ENCODE peak calls at places on chromosomes 3 and 15, in eight cellular contexts. L, Q, C, R, V, B, Y and Z are unnamed samples. For H3K36me3, the result is how much of the 10 kb centered on the place peaks cover.

GRCh38 chr15:81317642-81318017 is 6.3 kb downstream of the STARD5 start:
- DNase-seq in L (no peak), Q (no peak), C (no peak), R (no peak), V (no peak), B (no peak), Y (no peak), Z (no peak)

GRCh38 chr3:122484985-122485384 is 29.8 kb downstream of the KPNA1 start:
- DNase-seq in L (no peak), Q (no peak), C (no peak), R (no peak), V (no peak), B (no peak), Y (peak), Z (no peak)

GRCh38 chr3:26712211-26713026 is 89.8 kb downstream of the LRRC3B start:
- DNase-seq in L (peak), Q (no peak), C (peak), R (peak), V (peak), B (no peak), Y (peak), Z (no peak)

GRCh38 chr3:45795882-45796765 is at the start of gene SLC6A20:
- DNase-seq in L (no peak), Q (no peak), C (peak), R (peak), V (peak), B (peak), Y (no peak), Z (peak)

GRCh38 chr3:43413676-43414368 is 127.5 kb downstream of the SNRK start:
- DNase-seq in L (no peak), Q (no peak), C (peak), R (no peak), V (no peak), B (no peak), Y (no peak), Z (no peak)

GRCh38 chr3:10370429-10370828 is 49.5 kb upstream of the SEC13 start:
- DNase-seq in L (no peak), Q (no peak), C (no peak), R (peak), V (no peak), B (no peak), Y (no peak), Z (no peak)

GRCh38 chr3:156290917-156291268 is 170.5 kb downstream of the KCNAB1 start:
- DNase-seq in L (no peak), Q (no peak), C (no peak), R (no peak), V (no peak), B (no peak), Y (no peak), Z (no peak)

GRCh38 chr15:80822666-80823065 is 43.5 kb downstream of the CEMIP start:
- DNase-seq in L (no peak), Q (no peak), C (no peak), R (no peak), V (no peak), B (no peak), Y (no peak), Z (no peak)

GRCh38 chr15:88830016-88830415 is 26.8 kb downstream of the ACAN start:
- DNase-seq in L (no peak), Q (no peak), C (no peak), R (no peak), V (no peak), B (no peak), Y (no peak), Z (no peak)

GRCh38 chr3:37588761-37589160 is 272.9 kb upstream of the CTDSPL start:
- DNase-seq in L (no peak), Q (no peak), C (no peak), R (no peak), V (no peak), B (no peak), Y (no peak), Z (no peak)

GRCh38 chr3:81572201-81572756 is 189.2 kb downstream of the GBE1 start:
- DNase-seq in L (no peak), Q (no peak), C (no peak), R (no peak), V (no peak), B (no peak), Y (no peak), Z (no peak)

GRCh38 chr15:50114381-50114780 is 4.7 kb downstream of the ATP8B4 start:
- DNase-seq in L (no peak), Q (no peak), C (no peak), R (no peak), V (no peak), B (peak), Y (no peak), Z (no peak)

GRCh38 chr15:74174966-74175270 is 1.4 kb downstream of the ISLR start:
- DNase-seq in L (no peak), Q (no peak), C (no peak), R (peak), V (no peak), B (peak), Y (no peak), Z (no peak)

GRCh38 chr3:69160525-69160924 is 38.1 kb upstream of the LMOD3 start:
- DNase-seq in L (no peak), Q (no peak), C (no peak), R (no peak), V (no peak), B (no peak), Y (no peak), Z (no peak)

GRCh38 chr3:38579146-38579545 is 70.3 kb downstream of the SCN5A start:
- DNase-seq in L (no peak), Q (no peak), C (peak), R (peak), V (no peak), B (peak), Y (peak), Z (no peak)

GRCh38 chr3:72155391-72156064 is 370.6 kb upstream of the PROK2 start:
- DNase-seq in L (no peak), Q (peak), C (no peak), R (peak), V (no peak), B (no peak), Y (peak), Z (no peak)

GRCh38 chr15:99424978-99425665 is 140.7 kb upstream of the MEF2A start:
- DNase-seq in L (peak), Q (no peak), C (no peak), R (peak), V (no peak), B (peak), Y (peak), Z (no peak)

GRCh38 chr3:30198162-30198561 is 408.2 kb upstream of the TGFBR2 start:
- DNase-seq in L (no peak), Q (no peak), C (no peak), R (no peak), V (no peak), B (no peak), Y (no peak), Z (no peak)

GRCh38 chr15:37094542-37095196 is 5.7 kb downstream of the MEIS2 start:
- DNase-seq in L (no peak), Q (no peak), C (no peak), R (no peak), V (peak), B (no peak), Y (no peak), Z (no peak)

GRCh38 chr15:77753939-77754338 is 121.2 kb upstream of the LINGO1 start:
- DNase-seq in L (no peak), Q (no peak), C (no peak), R (no peak), V (no peak), B (no peak), Y (no peak), Z (no peak)

GRCh38 chr3:71129611-71130515 is 453.7 kb downstream of the FOXP1 start:
- DNase-seq in L (peak), Q (no peak), C (no peak), R (no peak), V (no peak), B (no peak), Y (peak), Z (no peak)

GRCh38 chr3:32110233-32110760 is 3.9 kb downstream of the GPD1L start:
- DNase-seq in L (no peak), Q (no peak), C (no peak), R (no peak), V (no peak), B (no peak), Y (no peak), Z (no peak)

GRCh38 chr3:124584552-124585391 is 145.5 kb upstream of the UMPS start:
- DNase-seq in L (no peak), Q (peak), C (peak), R (peak), V (peak), B (peak), Y (peak), Z (no peak)

GRCh38 chr15:59372352-59373211 is at the start of gene MYO1E:
- DNase-seq in L (no peak), Q (peak), C (peak), R (peak), V (peak), B (peak), Y (peak), Z (peak)

GRCh38 chr3:141602706-141603105 is 115.9 kb downstream of the RASA2 start:
- DNase-seq in L (no peak), Q (no peak), C (no peak), R (no peak), V (no peak), B (no peak), Y (no peak), Z (no peak)

GRCh38 chr3:144770813-144771400 is 799.3 kb downstream of the DIPK2A start:
- DNase-seq in L (no peak), Q (no peak), C (peak), R (no peak), V (peak), B (no peak), Y (no peak), Z (no peak)

GRCh38 chr3:197297476-197298340 is 704 bp downstream of the DLG1 start:
- DNase-seq in L (peak), Q (peak), C (peak), R (peak), V (peak), B (peak), Y (peak), Z (peak)

GRCh38 chr3:197293605-197294237 is 4.7 kb downstream of the DLG1 start:
- DNase-seq in L (no peak), Q (no peak), C (no peak), R (no peak), V (no peak), B (no peak), Y (no peak), Z (no peak)

GRCh38 chr3:197298341-197298857 is at the start of gene DLG1:
- DNase-seq in L (peak), Q (peak), C (peak), R (peak), V (peak), B (peak), Y (peak), Z (peak)

GRCh38 chr3:197297020-197297419 is 1.4 kb downstream of the DLG1 start:
- DNase-seq in L (no peak), Q (no peak), C (no peak), R (no peak), V (no peak), B (no peak), Y (peak), Z (no peak)

DNA sequence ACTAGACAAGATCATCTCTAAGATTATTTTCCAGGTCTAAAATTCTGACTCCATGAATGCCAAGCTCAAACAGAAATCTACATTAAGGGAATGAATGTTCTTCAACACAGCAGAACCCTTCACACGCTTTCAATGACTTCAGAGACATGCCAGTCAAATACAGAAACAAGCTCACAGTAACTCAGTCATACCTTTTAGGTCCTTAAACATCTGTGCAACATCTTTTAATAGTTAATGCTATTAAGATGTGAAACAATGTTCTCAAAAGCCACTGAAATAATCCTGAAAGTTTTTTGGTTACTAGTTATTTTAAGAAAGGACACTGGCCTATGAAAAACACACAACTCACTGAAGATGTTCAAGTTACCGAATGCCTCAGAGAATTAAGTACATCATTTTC is 2.5 kb downstream of the DLG1 start:
- DNase-seq in L (no peak), Q (no peak), C (no peak), R (no peak), V (no peak), B (no peak), Y (no peak), Z (no peak)
- H3K4me3 ChIP-seq in L (no peak), Q (no peak), C (peak), R (no peak), V (no peak), B (peak), Y (peak), Z (no peak)

GRCh38 chr15:85485956-85486567 is 105.7 kb downstream of the AKAP13 start:
- DNase-seq in L (peak), Q (no peak), C (peak), R (peak), V (peak), B (no peak), Y (peak), Z (peak)

GRCh38 chr15:85493258-85493657 is 112.9 kb downstream of the AKAP13 start:
- DNase-seq in L (no peak), Q (no peak), C (no peak), R (no peak), V (no peak), B (no peak), Y (no peak), Z (no peak)

GRCh38 chr15:85488997-85489396 is 108.6 kb downstream of the AKAP13 start:
- DNase-seq in L (no peak), Q (no peak), C (no peak), R (no peak), V (no peak), B (no peak), Y (peak), Z (no peak)

GRCh38 chr15:85491663-85492062 is 111.3 kb downstream of the AKAP13 start:
- DNase-seq in L (no peak), Q (no peak), C (no peak), R (no peak), V (no peak), B (no peak), Y (no peak), Z (no peak)

GRCh38 chr15:85489773-85490493 is 109.5 kb downstream of the AKAP13 start:
- DNase-seq in L (no peak), Q (no peak), C (no peak), R (no peak), V (no peak), B (no peak), Y (no peak), Z (no peak)
- H3K36me3 ChIP-seq in L (under half), Q (under half), C (under half), R (under half), V (under half), B (under half), Y (under half), Z (under half)

DNA sequence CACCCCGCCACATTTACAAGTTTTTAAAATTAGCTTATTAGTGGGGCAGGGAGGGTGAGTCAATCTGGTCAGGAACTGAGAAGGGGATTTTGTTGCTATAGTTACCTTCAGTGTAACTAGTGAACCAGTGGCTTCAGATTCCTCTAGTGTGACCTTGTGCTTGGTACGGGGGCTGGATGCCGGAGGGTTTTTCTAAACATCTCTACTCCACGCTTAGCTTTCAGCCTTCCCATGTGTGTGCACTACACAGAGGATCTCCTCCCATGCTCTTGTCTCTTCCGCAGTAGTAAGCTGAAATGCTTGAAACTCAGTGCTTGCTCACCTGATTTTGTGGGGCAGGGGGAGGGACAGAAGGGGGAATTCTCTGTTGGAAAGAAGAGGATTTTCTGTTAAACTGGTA is 67.9 kb upstream of the AKAP13 start:
- DNase-seq in L (no peak), Q (no peak), C (no peak), R (no peak), V (no peak), B (no peak), Y (peak), Z (no peak)
- H3K4me3 ChIP-seq in L (no peak), Q (no peak), C (no peak), R (no peak), V (no peak), B (no peak), Y (no peak), Z (no peak)

DNA sequence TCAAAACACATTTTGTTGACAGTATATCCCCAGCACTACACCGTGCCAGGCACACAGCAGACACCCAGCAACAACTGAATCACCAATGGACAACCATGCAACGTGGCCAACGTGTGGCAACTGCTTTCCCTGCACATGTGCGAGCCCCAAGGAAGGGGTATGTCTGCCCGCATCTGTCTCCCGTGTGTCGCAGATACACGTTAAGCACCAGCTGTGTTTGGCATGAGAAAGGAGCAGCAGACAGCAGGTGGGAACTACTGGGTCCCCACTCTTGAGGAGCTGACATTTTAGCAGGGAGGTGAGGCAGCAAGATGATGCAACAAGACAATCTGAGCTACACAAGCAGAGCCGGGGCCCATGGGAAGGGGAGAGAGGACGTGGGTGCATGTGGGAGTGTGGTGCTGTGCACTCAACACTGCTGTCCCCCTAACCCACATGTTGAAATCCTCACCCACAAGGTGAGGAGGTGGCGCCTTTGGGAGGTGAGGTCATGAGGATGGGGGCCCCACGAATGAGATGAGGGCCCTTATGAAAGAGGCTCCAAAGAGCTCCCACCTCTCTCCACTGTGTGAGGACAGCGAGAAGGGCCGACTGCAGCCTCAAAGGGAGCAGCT is 56.2 kb downstream of the ROPN1B start:
- DNase-seq in L (no peak), Q (no peak), C (no peak), R (no peak), V (no peak), B (peak), Y (no peak), Z (no peak)
- H3K36me3 ChIP-seq in L (under half), Q (under half), C (under half), R (under half), V (under half), B (under half), Y (under half), Z (under half)

GRCh38 chr3:12993022-12993622 is 80.1 kb downstream of the IQSEC1 start:
- DNase-seq in L (no peak), Q (no peak), C (peak), R (peak), V (peak), B (no peak), Y (no peak), Z (no peak)

GRCh38 chr3:12991861-12992281 is 81.4 kb downstream of the IQSEC1 start:
- DNase-seq in L (no peak), Q (no peak), C (no peak), R (no peak), V (no peak), B (no peak), Y (no peak), Z (no peak)

GRCh38 chr3:12991481-12991837 is 81.8 kb downstream of the IQSEC1 start:
- DNase-seq in L (no peak), Q (no peak), C (no peak), R (no peak), V (no peak), B (no peak), Y (no peak), Z (no peak)

GRCh38 chr3:12993623-12994356 is 79.4 kb downstream of the IQSEC1 start:
- DNase-seq in L (no peak), Q (no peak), C (peak), R (peak), V (no peak), B (peak), Y (no peak), Z (peak)

GRCh38 chr3:12992629-12993021 is 80.6 kb downstream of the IQSEC1 start:
- DNase-seq in L (no peak), Q (no peak), C (peak), R (no peak), V (no peak), B (no peak), Y (no peak), Z (no peak)
- H3K4me3 ChIP-seq in L (no peak), Q (no peak), C (no peak), R (peak), V (no peak), B (no peak), Y (no peak), Z (no peak)

GRCh38 chr15:83762367-83762766 is 108.4 kb downstream of the ADAMTSL3 start:
- DNase-seq in L (no peak), Q (no peak), C (no peak), R (no peak), V (no peak), B (no peak), Y (no peak), Z (no peak)

GRCh38 chr15:83764201-83764839 is 110.4 kb downstream of the ADAMTSL3 start:
- DNase-seq in L (no peak), Q (no peak), C (no peak), R (no peak), V (no peak), B (no peak), Y (no peak), Z (no peak)

GRCh38 chr15:83769411-83769960 is 115.6 kb downstream of the ADAMTSL3 start:
- DNase-seq in L (no peak), Q (no peak), C (no peak), R (no peak), V (no peak), B (no peak), Y (peak), Z (no peak)

GRCh38 chr15:83767786-83768185 is 113.9 kb downstream of the ADAMTSL3 start:
- DNase-seq in L (no peak), Q (no peak), C (no peak), R (no peak), V (no peak), B (no peak), Y (no peak), Z (no peak)

DNA sequence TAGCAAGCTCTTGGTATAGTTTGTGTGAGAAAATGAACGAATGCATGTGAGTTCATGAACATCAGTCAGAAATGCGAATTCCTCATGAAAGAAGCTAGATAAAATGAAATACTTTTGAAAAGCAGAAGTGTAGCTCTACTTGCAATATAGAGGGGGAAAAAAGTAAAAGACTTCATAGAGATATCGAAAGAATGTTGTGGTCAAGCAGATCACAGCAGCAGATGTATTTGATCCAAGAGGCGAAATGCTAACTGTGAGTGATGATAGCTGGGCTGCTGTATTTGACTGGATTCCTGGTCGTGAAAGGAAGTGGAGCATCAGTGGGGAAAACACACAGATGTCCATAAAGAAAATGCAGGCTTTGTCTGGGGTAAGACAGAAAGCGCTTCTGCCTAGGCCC is 112.4 kb downstream of the ADAMTSL3 start:
- DNase-seq in L (no peak), Q (no peak), C (no peak), R (no peak), V (no peak), B (no peak), Y (no peak), Z (no peak)
- H3K36me3 ChIP-seq in L (under half), Q (under half), C (under half), R (under half), V (under half), B (under half), Y (under half), Z (under half)